ENCODE peak calls at places on chromosomes 12 and 14, in nine cellular contexts. Q, I, K, V, F, H, O, Y and S are unnamed samples.

GRCh38 chr14:96792581-96792980 is 4.6 kb upstream of the VRK1 start:
- DNase-seq in Q (no peak), I (no peak), K (no peak), V (no peak), F (no peak), H (no peak), O (no peak), Y (no peak), S (no peak)

GRCh38 chr12:58026892-58027891 is 85.8 kb downstream of the ATP23 start:
- DNase-seq in Q (no peak), I (no peak), K (no peak), V (no peak), F (no peak), H (no peak), O (peak; percentile 63), Y (no peak), S (no peak)

GRCh38 chr12:2804390-2805145 is 7.9 kb upstream of the ITFG2 start:
- DNase-seq in Q (no peak), I (no peak), K (no peak), V (no peak), F (peak; percentile 52), H (peak; percentile 62), O (no peak), Y (no peak), S (no peak)

GRCh38 chr12:71041481-71041880 is 116.3 kb downstream of the TSPAN8 start:
- DNase-seq in Q (no peak), I (no peak), K (no peak), V (no peak), F (no peak), H (no peak), O (no peak), Y (no peak), S (no peak)

GRCh38 chr12:77947326-77947725 is 116.6 kb downstream of the NAV3 start:
- DNase-seq in Q (no peak), I (no peak), K (no peak), V (no peak), F (no peak), H (peak; percentile 60), O (no peak), Y (no peak), S (no peak)

GRCh38 chr12:97535582-97535981 is 73.0 kb downstream of the RMST start:
- DNase-seq in Q (no peak), I (no peak), K (no peak), V (no peak), F (no peak), H (no peak), O (no peak), Y (no peak), S (no peak)

GRCh38 chr12:15837141-15837781 is 44.9 kb upstream of the STRAP start:
- DNase-seq in Q (no peak), I (no peak), K (no peak), V (no peak), F (no peak), H (no peak), O (no peak), Y (no peak), S (no peak)

GRCh38 chr12:51264297-51264696 is 5.9 kb downstream of the SMAGP start:
- DNase-seq in Q (no peak), I (no peak), K (no peak), V (no peak), F (no peak), H (no peak), O (no peak), Y (no peak), S (no peak)

GRCh38 chr12:108745641-108746040 is 14.3 kb upstream of the CORO1C start:
- DNase-seq in Q (no peak), I (no peak), K (no peak), V (no peak), F (peak; percentile 14), H (no peak), O (no peak), Y (no peak), S (no peak)

GRCh38 chr12:25784669-25785068 is 173.8 kb upstream of the RASSF8 start:
- DNase-seq in Q (no peak), I (no peak), K (no peak), V (no peak), F (no peak), H (peak; percentile 23), O (no peak), Y (no peak), S (no peak)

GRCh38 chr14:102579696-102580551 is 12.5 kb upstream of the RCOR1 start:
- DNase-seq in Q (no peak), I (no peak), K (no peak), V (no peak), F (peak; percentile 39), H (no peak), O (peak; percentile 87), Y (no peak), S (no peak)

GRCh38 chr14:72708708-72709475 is 185.0 kb downstream of the DPF3 start:
- DNase-seq in Q (no peak), I (no peak), K (no peak), V (peak; percentile 13), F (no peak), H (no peak), O (no peak), Y (no peak), S (no peak)

GRCh38 chr12:65450610-65451009 is 172.1 kb downstream of the MSRB3 start:
- DNase-seq in Q (no peak), I (no peak), K (no peak), V (no peak), F (no peak), H (no peak), O (peak; percentile 20), Y (no peak), S (no peak)

GRCh38 chr12:53172352-53172751 is 8.2 kb upstream of the ZNF740 start:
- DNase-seq in Q (no peak), I (no peak), K (no peak), V (no peak), F (peak; percentile 51), H (no peak), O (no peak), Y (no peak), S (no peak)

GRCh38 chr14:105861985-105862465 is 335.6 kb downstream of the TMEM121 start:
- DNase-seq in Q (peak; percentile 66), I (no peak), K (peak; percentile 22), V (peak; percentile 50), F (no peak), H (no peak), O (no peak), Y (peak; percentile 48), S (peak; percentile 50)

GRCh38 chr12:67326637-67327036 is 57.5 kb downstream of the CAND1 start:
- DNase-seq in Q (no peak), I (no peak), K (no peak), V (no peak), F (no peak), H (no peak), O (no peak), Y (no peak), S (no peak)

GRCh38 chr14:89207925-89208328 is 209.1 kb downstream of the FOXN3 start:
- DNase-seq in Q (no peak), I (no peak), K (no peak), V (no peak), F (no peak), H (no peak), O (no peak), Y (no peak), S (no peak)

GRCh38 chr14:94940263-94940993 is 170.5 kb upstream of the GSC start:
- DNase-seq in Q (no peak), I (no peak), K (no peak), V (no peak), F (no peak), H (no peak), O (no peak), Y (no peak), S (no peak)

GRCh38 chr14:100686858-100687257 is 39.8 kb upstream of the DLK1 start:
- DNase-seq in Q (no peak), I (no peak), K (no peak), V (no peak), F (no peak), H (no peak), O (no peak), Y (no peak), S (no peak)

GRCh38 chr14:23602181-23603095 is 23.8 kb upstream of the JPH4 start:
- DNase-seq in Q (no peak), I (no peak), K (no peak), V (no peak), F (no peak), H (no peak), O (no peak), Y (no peak), S (no peak)

GRCh38 chr12:47304161-47304560 is 224.4 kb upstream of the AMIGO2 start:
- DNase-seq in Q (no peak), I (no peak), K (no peak), V (no peak), F (no peak), H (no peak), O (no peak), Y (no peak), S (no peak)

GRCh38 chr12:103705927-103706326 is 118.9 kb downstream of the STAB2 start:
- DNase-seq in Q (no peak), I (peak; percentile 20), K (no peak), V (no peak), F (no peak), H (no peak), O (no peak), Y (no peak), S (no peak)

GRCh38 chr14:57831981-57832380 is 33.9 kb downstream of the SLC35F4 start:
- DNase-seq in Q (no peak), I (no peak), K (no peak), V (no peak), F (no peak), H (peak; percentile 21), O (no peak), Y (no peak), S (no peak)